ENCODE peak calls at places on chromosomes 11 and 22, in six cellular contexts. I, A, R, J, Z and D are unnamed samples.

GRCh38 chr22:43168416-43169309 is 17.3 kb downstream of the TSPO start:
- DNase-seq in J (no peak), A (no peak), R (no peak), I (no peak), Z (no peak), D (no peak)

GRCh38 chr22:27809226-27809625 is 7.7 kb upstream of the MN1 start:
- DNase-seq in I (no peak), A (no peak), Z (no peak), J (no peak), R (no peak), D (no peak)

GRCh38 chr11:122229611-122230386 is 113.8 kb upstream of the BLID start:
- DNase-seq in Z (no peak), I (peak; percentile 62), A (no peak), R (no peak), J (peak; percentile 82), D (no peak)

GRCh38 chr11:44120169-44120568 is 24.7 kb downstream of the EXT2 start:
- DNase-seq in R (peak; percentile 45), A (no peak), Z (no peak), I (peak; percentile 10), J (no peak), D (peak; percentile 11)

GRCh38 chr11:57323503-57324153 is 1.1 kb downstream of the TNKS1BP1 start:
- DNase-seq in R (peak; percentile 40), I (no peak), Z (no peak), A (no peak), J (no peak), D (no peak)

GRCh38 chr11:37105456-37105855 is 507.4 kb upstream of the RAG2 start:
- DNase-seq in R (no peak), A (no peak), Z (no peak), J (no peak), I (no peak), D (no peak)

GRCh38 chr22:36741204-36741793 is 34.6 kb downstream of the IFT27 start:
- DNase-seq in J (no peak), R (no peak), I (no peak), Z (peak; percentile 29), A (no peak), D (no peak)

GRCh38 chr11:111059726-111060125 is 185.8 kb upstream of the POU2AF2 start:
- DNase-seq in Z (no peak), A (no peak), I (no peak), R (peak; percentile 92), J (no peak), D (peak; percentile 60)

GRCh38 chr22:37079668-37080171 is 28.2 kb downstream of the KCTD17 start:
- DNase-seq in A (no peak), R (no peak), J (no peak), I (no peak), Z (no peak), D (no peak)

GRCh38 chr11:78310500-78310909 is 107.1 kb downstream of the GAB2 start:
- DNase-seq in A (no peak), R (no peak), J (no peak), Z (no peak), I (no peak), D (no peak)

GRCh38 chr22:41094036-41094435 is 1.6 kb downstream of the EP300 start:
- DNase-seq in Z (no peak), R (peak; percentile 43), J (no peak), I (no peak), A (no peak), D (peak; percentile 42)

GRCh38 chr11:109040303-109040702 is 375.4 kb downstream of the DDX10 start:
- DNase-seq in J (no peak), A (no peak), Z (no peak), R (no peak), I (peak; percentile 8), D (no peak)

DNA sequence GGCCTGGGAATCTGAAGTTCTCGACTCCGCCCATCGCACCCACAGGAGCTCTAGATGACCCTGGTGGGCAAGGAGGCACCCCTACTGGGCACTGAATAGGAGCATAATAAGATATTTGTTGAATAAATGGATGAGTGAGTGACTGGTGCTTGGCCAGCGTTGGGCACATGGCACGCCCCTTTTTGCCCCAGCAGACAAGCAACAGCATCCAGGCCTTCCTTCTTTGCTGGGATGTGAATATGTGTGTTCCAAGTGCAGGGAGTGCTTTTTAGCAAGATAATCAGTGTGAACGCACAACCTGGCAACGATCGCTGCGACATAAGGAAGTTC is 450 bp upstream of the CELF1 start:
- DNase-seq in Z (no peak), R (peak; percentile 53), A (no peak), J (no peak), I (no peak), D (no peak)
- TF ChIP-seq CTCF in Z (no peak), R (no peak), A (no peak), J (peak; percentile 26), I (no peak), D (no peak)

GRCh38 chr11:746289-747175 is 732 bp upstream of the TALDO1 start:
- DNase-seq in I (no peak), A (no peak), J (peak; percentile 71), R (peak; percentile 38), Z (peak; percentile 80), D (peak; percentile 41)
- TF ChIP-seq CTCF in I (no peak), A (no peak), J (no peak), R (no peak), Z (no peak), D (no peak)

GRCh38 chr11:70872299-70872698 is 380.1 kb downstream of the SHANK2 start:
- DNase-seq in Z (no peak), J (no peak), A (no peak), R (no peak), I (no peak), D (no peak)
- TF ChIP-seq CTCF in Z (no peak), J (no peak), A (no peak), R (no peak), I (no peak), D (no peak)

GRCh38 chr11:68753300-68753699 is 2.0 kb upstream of the TESMIN start:
- DNase-seq in Z (no peak), J (no peak), A (no peak), I (no peak), R (no peak), D (no peak)
- TF ChIP-seq CTCF in Z (no peak), J (no peak), A (no peak), I (no peak), R (no peak), D (no peak)

GRCh38 chr11:75402002-75402773 is 2.9 kb downstream of the RPS3 start:
- DNase-seq in Z (no peak), I (no peak), A (no peak), J (no peak), R (no peak), D (no peak)
- TF ChIP-seq CTCF in Z (no peak), I (no peak), A (no peak), J (no peak), R (no peak), D (no peak)

GRCh38 chr22:25965331-25965730 is 203.9 kb upstream of the SEZ6L start:
- DNase-seq in A (no peak), I (no peak), R (no peak), J (no peak), Z (no peak), D (no peak)

GRCh38 chr22:25962711-25963110 is 206.6 kb upstream of the SEZ6L start:
- DNase-seq in A (no peak), I (no peak), J (no peak), R (no peak), Z (no peak), D (no peak)

GRCh38 chr22:25961699-25962098 is 207.6 kb upstream of the SEZ6L start:
- DNase-seq in R (no peak), A (no peak), Z (no peak), I (no peak), J (no peak), D (no peak)

GRCh38 chr22:25956801-25957200 is 212.5 kb upstream of the SEZ6L start:
- DNase-seq in J (no peak), A (no peak), Z (no peak), R (no peak), I (no peak), D (no peak)

DNA sequence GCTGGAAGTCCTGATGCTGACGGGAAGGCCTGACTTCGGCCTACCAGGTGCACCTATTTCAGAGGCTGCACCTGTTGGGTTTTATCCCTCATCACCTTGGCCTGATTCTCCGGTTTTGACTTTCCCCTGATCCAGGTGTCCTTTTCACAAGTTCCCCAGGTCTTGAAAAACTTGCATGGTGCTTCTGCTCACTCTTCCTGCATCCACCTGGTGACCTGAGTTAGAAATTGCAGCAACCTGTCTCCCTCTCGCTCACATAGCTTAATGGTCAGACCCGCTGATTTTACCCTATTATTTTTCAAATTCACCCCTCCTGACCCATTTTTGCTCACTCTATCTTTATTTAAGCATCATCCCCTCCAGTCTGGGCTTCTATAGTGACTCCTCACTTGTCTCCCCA is 208.9 kb upstream of the SEZ6L start:
- DNase-seq in I (no peak), R (no peak), Z (no peak), A (no peak), J (no peak), D (no peak)
- TF ChIP-seq CTCF in I (no peak), R (no peak), Z (no peak), A (no peak), J (no peak), D (no peak)

GRCh38 chr22:39932918-39933649 is 27.1 kb upstream of the TMA7B start:
- DNase-seq in J (no peak), R (peak; percentile 30), Z (no peak), I (peak; percentile 55), A (peak; percentile 58), D (peak; percentile 66)
- TF ChIP-seq CTCF in J (peak; percentile 19), R (peak; percentile 40), Z (no peak), I (peak; percentile 86), A (peak; percentile 83), D (peak; percentile 76)